ENCODE peak calls at places on chromosomes 12 and 14, in seven cellular contexts. T, I, Y, D, M, G and W are unnamed samples.

GRCh38 chr12:43835656-43836454 is at the start of gene TMEM117:
- DNase-seq in T (peak; percentile 48), I (peak; percentile 77), Y (peak; percentile 55), D (peak; percentile 30), M (no peak), G (peak; percentile 88), W (peak; percentile 38)

GRCh38 chr12:89363084-89363483 is 10.8 kb upstream of the DUSP6 start:
- DNase-seq in T (no peak), I (no peak), Y (no peak), D (no peak), M (no peak), G (no peak), W (no peak)

GRCh38 chr14:61837336-61838229 is 75.4 kb downstream of the SNAPC1 start:
- DNase-seq in T (peak; percentile 81), I (peak; percentile 76), Y (peak; percentile 57), D (peak; percentile 39), M (peak; percentile 20), G (peak; percentile 80), W (peak; percentile 66)

GRCh38 chr14:95480109-95480886 is 36.2 kb downstream of the SYNE3 start:
- DNase-seq in T (no peak), I (peak; percentile 74), Y (no peak), D (no peak), M (no peak), G (peak; percentile 84), W (no peak)

GRCh38 chr14:104527857-104528459 is 51.6 kb upstream of the C14orf180 start:
- DNase-seq in T (no peak), I (no peak), Y (no peak), D (no peak), M (no peak), G (no peak), W (no peak)

GRCh38 chr12:121015825-121016766 is at the start of gene C12orf43:
- DNase-seq in T (peak; percentile 88), I (peak; percentile 96), Y (peak; percentile 83), D (peak; percentile 73), M (peak; percentile 58), G (peak; percentile 91), W (peak; percentile 79)

GRCh38 chr12:3137268-3137761 is 60.1 kb downstream of the TSPAN9 start:
- DNase-seq in T (peak; percentile 45), I (peak; percentile 63), Y (no peak), D (no peak), M (no peak), G (peak; percentile 72), W (no peak)

GRCh38 chr14:90983560-90983959 is 76.9 kb downstream of the RPS6KA5 start:
- DNase-seq in T (no peak), I (no peak), Y (no peak), D (no peak), M (no peak), G (no peak), W (no peak)

GRCh38 chr14:50955373-50956043 is 11.2 kb upstream of the PYGL start:
- DNase-seq in T (peak; percentile 26), I (peak; percentile 96), Y (no peak), D (no peak), M (peak; percentile 44), G (peak; percentile 82), W (no peak)

GRCh38 chr12:125149160-125150108 is 84.2 kb downstream of the AACS start:
- DNase-seq in T (no peak), I (no peak), Y (no peak), D (no peak), M (no peak), G (no peak), W (no peak)

GRCh38 chr12:103334447-103334846 is 161.3 kb downstream of the C12orf42 start:
- DNase-seq in T (no peak), I (no peak), Y (no peak), D (no peak), M (peak; percentile 94), G (no peak), W (no peak)

GRCh38 chr14:56127156-56127555 is 8.9 kb downstream of the PELI2 start:
- DNase-seq in T (no peak), I (no peak), Y (no peak), D (no peak), M (no peak), G (no peak), W (no peak)